ENCODE peak calls at places on chromosomes 13 and 19, in four cellular contexts. One of them, this sample, is unnamed.

GRCh38 chr13:98525452-98525851 is 51.5 kb downstream of the STK24 start:
- DNase-seq in K562: no peak
- DNase-seq in HepG2: no peak
- DNase-seq in GM12878: no peak
- DNase-seq in this sample: no peak

GRCh38 chr19:996051-996838 is 4.0 kb upstream of the GRIN3B start:
- DNase-seq in K562: peak
- DNase-seq in HepG2: no peak
- DNase-seq in GM12878: no peak
- DNase-seq in this sample: peak

GRCh38 chr13:77459616-77460015 is 75.9 kb upstream of the SCEL start:
- DNase-seq in K562: no peak
- DNase-seq in HepG2: no peak
- DNase-seq in GM12878: no peak
- DNase-seq in this sample: no peak

GRCh38 chr19:37329686-37330085 is 41.2 kb upstream of the ZNF527 start:
- DNase-seq in K562: no peak
- DNase-seq in HepG2: peak
- DNase-seq in GM12878: no peak
- DNase-seq in this sample: no peak

GRCh38 chr19:29576043-29576442 is 30.0 kb upstream of the POP4 start:
- DNase-seq in K562: no peak
- DNase-seq in HepG2: no peak
- DNase-seq in GM12878: no peak
- DNase-seq in this sample: no peak

GRCh38 chr13:100808848-100809247 is 134.3 kb upstream of the TMTC4 start:
- DNase-seq in K562: no peak
- DNase-seq in HepG2: no peak
- DNase-seq in GM12878: no peak
- DNase-seq in this sample: no peak

GRCh38 chr19:46958542-46958941 is 61.1 kb upstream of the NPAS1 start:
- DNase-seq in K562: no peak
- DNase-seq in HepG2: peak
- DNase-seq in GM12878: no peak
- DNase-seq in this sample: no peak

GRCh38 chr13:77460195-77460594 is 75.3 kb upstream of the SCEL start:
- DNase-seq in K562: no peak
- DNase-seq in HepG2: no peak
- DNase-seq in GM12878: peak
- DNase-seq in this sample: no peak

GRCh38 chr13:97855570-97855970 is 97.9 kb upstream of the IPO5 start:
- DNase-seq in K562: peak
- DNase-seq in HepG2: peak
- DNase-seq in GM12878: peak
- DNase-seq in this sample: peak

GRCh38 chr19:7607212-7607873 is 11.7 kb downstream of the CAMSAP3 start:
- DNase-seq in K562: no peak
- DNase-seq in HepG2: no peak
- DNase-seq in GM12878: no peak
- DNase-seq in this sample: no peak

GRCh38 chr19:35216833-35217707 is 11.5 kb downstream of the FAM187B start:
- DNase-seq in K562: no peak
- DNase-seq in HepG2: no peak
- DNase-seq in GM12878: no peak
- DNase-seq in this sample: no peak

GRCh38 chr19:35209646-35210045 is 18.9 kb downstream of the FAM187B start:
- DNase-seq in K562: no peak
- DNase-seq in HepG2: no peak
- DNase-seq in GM12878: no peak
- DNase-seq in this sample: no peak

GRCh38 chr19:51372649-51373504 is at the start of gene NKG7:
- DNase-seq in K562: peak
- DNase-seq in HepG2: no peak
- DNase-seq in GM12878: peak
- DNase-seq in this sample: no peak

GRCh38 chr13:110501188-110501587 is 60.3 kb downstream of the RAB20 start:
- DNase-seq in K562: no peak
- DNase-seq in HepG2: no peak
- DNase-seq in GM12878: no peak
- DNase-seq in this sample: no peak

GRCh38 chr13:43305416-43305815 is 282.0 kb downstream of the DNAJC15 start:
- DNase-seq in K562: no peak
- DNase-seq in HepG2: no peak
- DNase-seq in GM12878: no peak
- DNase-seq in this sample: no peak

GRCh38 chr19:41845001-41845050 is at the start of gene DMRTC2:
- DNase-seq in K562: no peak
- DNase-seq in HepG2: no peak
- DNase-seq in GM12878: no peak
- DNase-seq in this sample: no peak

GRCh38 chr19:15532779-15533521 is 24.6 kb downstream of the CYP4F22 start:
- DNase-seq in K562: no peak
- DNase-seq in HepG2: no peak
- DNase-seq in GM12878: peak
- DNase-seq in this sample: no peak

GRCh38 chr13:95440441-95441088 is 112.0 kb upstream of the CLDN10 start:
- DNase-seq in K562: no peak
- DNase-seq in HepG2: no peak
- DNase-seq in GM12878: no peak
- DNase-seq in this sample: no peak

GRCh38 chr19:56245062-56245740 is 27.3 kb upstream of the EDDM13 start:
- DNase-seq in K562: no peak
- DNase-seq in HepG2: no peak
- DNase-seq in GM12878: no peak
- DNase-seq in this sample: no peak

GRCh38 chr13:73059460-73060250 is 850 bp downstream of the KLF5 start:
- DNase-seq in K562: peak
- DNase-seq in HepG2: peak
- DNase-seq in GM12878: no peak
- DNase-seq in this sample: peak

GRCh38 chr13:51829236-51829899 is 15.6 kb downstream of the TMEM272 start:
- DNase-seq in K562: no peak
- DNase-seq in HepG2: no peak
- DNase-seq in GM12878: no peak
- DNase-seq in this sample: no peak

GRCh38 chr19:40191836-40192646 is 815 bp downstream of the MAP3K10 start:
- DNase-seq in K562: peak
- DNase-seq in HepG2: no peak
- DNase-seq in GM12878: no peak
- DNase-seq in this sample: peak

GRCh38 chr13:32309812-32310706 is 5.1 kb downstream of the ZAR1L start:
- DNase-seq in K562: peak
- DNase-seq in HepG2: peak
- DNase-seq in GM12878: no peak
- DNase-seq in this sample: peak

GRCh38 chr13:89097994-89098393 is 1426.8 kb downstream of the SLITRK5 start:
- DNase-seq in K562: no peak
- DNase-seq in HepG2: no peak
- DNase-seq in GM12878: no peak
- DNase-seq in this sample: no peak

GRCh38 chr19:6042776-6043726 is 65.1 kb upstream of the RANBP3 start:
- DNase-seq in K562: no peak
- DNase-seq in HepG2: no peak
- DNase-seq in GM12878: no peak
- DNase-seq in this sample: no peak

GRCh38 chr13:80727321-80727975 is 386.5 kb upstream of the SPRY2 start:
- DNase-seq in K562: no peak
- DNase-seq in HepG2: no peak
- DNase-seq in GM12878: no peak
- DNase-seq in this sample: no peak

DNA sequence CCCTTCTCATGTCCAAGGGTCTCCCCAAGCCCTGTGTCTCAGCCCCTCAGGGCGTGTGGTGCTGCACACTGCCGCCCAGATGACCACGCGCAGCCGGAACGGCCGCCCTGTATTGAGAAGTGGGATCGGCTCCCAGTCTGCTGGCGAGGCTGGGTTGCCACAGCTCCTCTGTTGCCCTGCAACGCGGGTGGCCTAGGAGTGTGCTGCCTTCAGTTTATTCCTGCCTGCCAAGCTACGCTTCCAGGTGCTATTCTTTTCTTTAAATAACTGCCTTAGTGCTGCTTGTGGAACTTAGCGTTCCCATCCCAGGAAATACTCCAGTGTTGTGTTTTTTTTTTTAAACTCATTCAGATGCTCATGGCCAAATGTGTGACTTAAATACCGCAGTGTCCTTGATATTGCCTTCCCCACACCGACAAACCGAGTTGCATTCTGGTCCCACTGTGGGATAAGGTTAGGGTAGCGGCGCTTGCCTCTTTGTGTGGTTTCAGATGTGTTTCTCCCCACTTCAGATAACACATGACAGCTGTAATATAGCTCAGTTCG is 16.6 kb downstream of the ACTN4 start:
- DNase-seq in K562: peak
- DNase-seq in HepG2: no peak
- DNase-seq in GM12878: no peak
- DNase-seq in this sample: no peak
- TF ChIP-seq TARDBP in K562: no peak
- TF ChIP-seq TARDBP in HepG2: no peak
- TF ChIP-seq TARDBP in GM12878: no peak
- TF ChIP-seq TARDBP in this sample: no peak

GRCh38 chr13:112731667-112732616 is 42.1 kb downstream of the ATP11A start:
- DNase-seq in K562: no peak
- DNase-seq in HepG2: no peak
- DNase-seq in GM12878: no peak
- DNase-seq in this sample: no peak

GRCh38 chr13:112730157-112730671 is 40.4 kb downstream of the ATP11A start:
- DNase-seq in K562: no peak
- DNase-seq in HepG2: no peak
- DNase-seq in GM12878: no peak
- DNase-seq in this sample: no peak

GRCh38 chr13:112727581-112727980 is 37.7 kb downstream of the ATP11A start:
- DNase-seq in K562: no peak
- DNase-seq in HepG2: no peak
- DNase-seq in GM12878: no peak
- DNase-seq in this sample: no peak

GRCh38 chr13:112728375-112729126 is 38.7 kb downstream of the ATP11A start:
- DNase-seq in K562: no peak
- DNase-seq in HepG2: no peak
- DNase-seq in GM12878: no peak
- DNase-seq in this sample: no peak

GRCh38 chr13:112729408-112729807 is 39.6 kb downstream of the ATP11A start:
- DNase-seq in K562: no peak
- DNase-seq in HepG2: no peak
- DNase-seq in GM12878: no peak
- DNase-seq in this sample: no peak
- TF ChIP-seq TARDBP in K562: no peak
- TF ChIP-seq TARDBP in HepG2: no peak
- TF ChIP-seq TARDBP in GM12878: no peak
- TF ChIP-seq TARDBP in this sample: no peak

GRCh38 chr13:30715837-30716236 is 19.5 kb upstream of the ALOX5AP start:
- DNase-seq in K562: no peak
- DNase-seq in HepG2: no peak
- DNase-seq in GM12878: no peak
- DNase-seq in this sample: no peak
- TF ChIP-seq TARDBP in K562: no peak
- TF ChIP-seq TARDBP in HepG2: no peak
- TF ChIP-seq TARDBP in GM12878: no peak
- TF ChIP-seq TARDBP in this sample: no peak

GRCh38 chr19:2476451-2477140 is 669 bp downstream of the GADD45B start:
- DNase-seq in K562: peak
- DNase-seq in HepG2: no peak
- DNase-seq in GM12878: no peak
- DNase-seq in this sample: peak

GRCh38 chr19:2478324-2478755 is 2.4 kb downstream of the GADD45B start:
- DNase-seq in K562: no peak
- DNase-seq in HepG2: no peak
- DNase-seq in GM12878: no peak
- DNase-seq in this sample: no peak

GRCh38 chr19:2478756-2479555 is 3.0 kb downstream of the GADD45B start:
- DNase-seq in K562: no peak
- DNase-seq in HepG2: no peak
- DNase-seq in GM12878: no peak
- DNase-seq in this sample: no peak

GRCh38 chr19:2477141-2477710 is 1.3 kb downstream of the GADD45B start:
- DNase-seq in K562: no peak
- DNase-seq in HepG2: no peak
- DNase-seq in GM12878: no peak
- DNase-seq in this sample: no peak

GRCh38 chr19:2477732-2478191 is 1.8 kb downstream of the GADD45B start:
- DNase-seq in K562: no peak
- DNase-seq in HepG2: no peak
- DNase-seq in GM12878: no peak
- DNase-seq in this sample: no peak
- TF ChIP-seq TARDBP in K562: no peak
- TF ChIP-seq TARDBP in HepG2: no peak
- TF ChIP-seq TARDBP in GM12878: no peak
- TF ChIP-seq TARDBP in this sample: no peak

GRCh38 chr13:94160875-94161274 is 318.6 kb downstream of the DCT start:
- DNase-seq in K562: no peak
- DNase-seq in HepG2: no peak
- DNase-seq in GM12878: no peak
- DNase-seq in this sample: no peak
- TF ChIP-seq TARDBP in K562: no peak
- TF ChIP-seq TARDBP in HepG2: no peak
- TF ChIP-seq TARDBP in GM12878: no peak
- TF ChIP-seq TARDBP in this sample: no peak

GRCh38 chr13:94369862-94370491 is 109.5 kb downstream of the DCT start:
- DNase-seq in K562: no peak
- DNase-seq in HepG2: no peak
- DNase-seq in GM12878: no peak
- DNase-seq in this sample: no peak
- TF ChIP-seq TARDBP in K562: no peak
- TF ChIP-seq TARDBP in HepG2: no peak
- TF ChIP-seq TARDBP in GM12878: no peak
- TF ChIP-seq TARDBP in this sample: no peak

GRCh38 chr13:40433577-40433976 is 232.9 kb downstream of the FOXO1 start:
- DNase-seq in K562: no peak
- DNase-seq in HepG2: no peak
- DNase-seq in GM12878: no peak
- DNase-seq in this sample: no peak
- TF ChIP-seq TARDBP in K562: no peak
- TF ChIP-seq TARDBP in HepG2: no peak
- TF ChIP-seq TARDBP in GM12878: no peak
- TF ChIP-seq TARDBP in this sample: no peak

This sample was measured in HEK293T.